ENCODE peak calls at places on chromosomes 13 and 19, in eight cellular contexts. E, T, V, X, M, S, C and O are unnamed samples.

GRCh38 chr13:99389520-99390304 is 82.5 kb upstream of the GPR183 start:
- DNase-seq in E (no peak), T (no peak), V (no peak), X (no peak), M (no peak), S (no peak), C (no peak), O (no peak)

GRCh38 chr13:30731658-30732390 is 3.5 kb upstream of the ALOX5AP start:
- DNase-seq in E (no peak), T (no peak), V (no peak), X (no peak), M (no peak), S (no peak), C (no peak), O (no peak)

GRCh38 chr19:7926727-7927604 is 1.0 kb upstream of the CTXN1 start:
- DNase-seq in E (no peak), T (peak), V (peak), X (peak), M (peak), S (no peak), C (no peak), O (no peak)

GRCh38 chr13:94620286-94620896 is 18.7 kb downstream of the GPR180 start:
- DNase-seq in E (peak), T (peak), V (peak), X (no peak), M (peak), S (peak), C (peak), O (peak)

GRCh38 chr13:67736646-67737420 is 506.7 kb upstream of the PCDH9 start:
- DNase-seq in E (peak), T (no peak), V (peak), X (no peak), M (peak), S (peak), C (peak), O (peak)

GRCh38 chr13:32448224-32448623 is 20.3 kb upstream of the N4BP2L1 start:
- DNase-seq in E (no peak), T (no peak), V (no peak), X (no peak), M (no peak), S (no peak), C (no peak), O (no peak)

GRCh38 chr13:100987993-100988392 is 313.4 kb upstream of the TMTC4 start:
- DNase-seq in E (peak), T (no peak), V (no peak), X (no peak), M (no peak), S (peak), C (peak), O (peak)

GRCh38 chr19:34364830-34365462 is at the start of gene GPI:
- DNase-seq in E (peak), T (peak), V (peak), X (peak), M (peak), S (peak), C (peak), O (peak)

GRCh38 chr19:31960474-31960873 is 384.9 kb upstream of the ZNF507 start:
- DNase-seq in E (no peak), T (no peak), V (no peak), X (no peak), M (no peak), S (no peak), C (no peak), O (no peak)

DNA sequence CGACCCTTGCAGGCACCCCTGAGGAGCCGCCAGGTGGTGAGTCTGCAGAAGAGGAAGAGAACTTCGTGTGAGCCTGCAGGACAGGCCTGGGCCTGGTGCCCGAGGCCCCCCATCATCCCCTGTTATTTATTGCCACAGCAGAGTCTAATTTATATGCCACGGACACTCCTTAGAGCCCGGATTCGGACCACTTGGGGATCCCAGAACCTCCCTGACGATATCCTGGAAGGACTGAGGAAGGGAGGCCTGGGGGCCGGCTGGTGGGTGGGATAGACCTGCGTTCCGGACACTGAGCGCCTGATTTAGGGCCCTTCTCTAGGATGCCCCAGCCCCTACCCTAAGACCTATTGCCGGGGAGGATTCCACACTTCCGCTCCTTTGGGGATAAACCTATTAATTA is 5.4 kb downstream of the FSTL3 start:
- DNase-seq in E (no peak), T (no peak), V (no peak), X (no peak), M (peak), S (no peak), C (no peak), O (no peak)
- H3K4me3 ChIP-seq in E (no peak), T (no peak), V (no peak), X (no peak), M (no peak), S (no peak), C (no peak), O (no peak)

DNA sequence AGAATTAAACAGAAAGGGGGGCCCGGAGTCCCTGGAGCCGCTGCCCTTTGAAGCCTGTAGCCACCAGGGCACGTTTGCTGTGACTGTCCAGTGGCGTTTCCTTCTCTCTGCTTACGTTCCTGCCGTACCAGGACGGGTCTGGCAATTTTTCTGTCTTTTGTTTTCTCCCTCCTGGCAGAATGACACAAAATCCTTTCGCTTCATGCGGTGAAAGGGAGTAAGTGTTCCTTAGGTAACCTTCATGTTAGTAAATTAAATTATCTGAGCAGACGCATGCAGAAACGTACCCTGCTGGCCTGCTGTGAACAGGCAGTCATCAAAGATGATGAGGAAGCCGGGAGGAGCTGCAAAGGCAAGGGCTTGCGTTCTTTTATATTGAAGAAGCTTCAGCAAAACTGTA is 299.3 kb upstream of the ARGLU1 start:
- DNase-seq in E (peak), T (no peak), V (peak), X (no peak), M (no peak), S (no peak), C (peak), O (no peak)
- TF ChIP-seq CTCF in E (no peak), T (no peak), V (peak), X (peak), M (no peak), S (no peak), C (peak), O (peak)

DNA sequence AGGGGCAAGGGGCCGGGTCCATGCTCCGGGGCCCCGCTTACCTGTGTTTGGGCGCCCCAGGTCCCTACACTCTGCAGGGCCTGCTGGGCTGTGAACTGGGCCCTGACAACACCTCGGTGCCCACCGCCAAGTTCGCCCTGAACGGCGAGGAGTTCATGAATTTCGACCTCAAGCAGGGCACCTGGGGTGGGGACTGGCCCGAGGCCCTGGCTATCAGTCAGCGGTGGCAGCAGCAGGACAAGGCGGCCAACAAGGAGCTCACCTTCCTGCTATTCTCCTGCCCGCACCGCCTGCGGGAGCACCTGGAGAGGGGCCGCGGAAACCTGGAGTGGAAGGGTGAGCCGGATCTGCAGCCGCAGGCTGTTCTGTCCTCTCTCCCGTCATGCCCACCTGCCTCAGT is 1.7 kb downstream of the FCGRT start:
- DNase-seq in E (no peak), T (no peak), V (no peak), X (no peak), M (no peak), S (no peak), C (no peak), O (no peak)
- H3K4me3 ChIP-seq in E (peak), T (no peak), V (no peak), X (no peak), M (no peak), S (no peak), C (peak), O (no peak)

DNA sequence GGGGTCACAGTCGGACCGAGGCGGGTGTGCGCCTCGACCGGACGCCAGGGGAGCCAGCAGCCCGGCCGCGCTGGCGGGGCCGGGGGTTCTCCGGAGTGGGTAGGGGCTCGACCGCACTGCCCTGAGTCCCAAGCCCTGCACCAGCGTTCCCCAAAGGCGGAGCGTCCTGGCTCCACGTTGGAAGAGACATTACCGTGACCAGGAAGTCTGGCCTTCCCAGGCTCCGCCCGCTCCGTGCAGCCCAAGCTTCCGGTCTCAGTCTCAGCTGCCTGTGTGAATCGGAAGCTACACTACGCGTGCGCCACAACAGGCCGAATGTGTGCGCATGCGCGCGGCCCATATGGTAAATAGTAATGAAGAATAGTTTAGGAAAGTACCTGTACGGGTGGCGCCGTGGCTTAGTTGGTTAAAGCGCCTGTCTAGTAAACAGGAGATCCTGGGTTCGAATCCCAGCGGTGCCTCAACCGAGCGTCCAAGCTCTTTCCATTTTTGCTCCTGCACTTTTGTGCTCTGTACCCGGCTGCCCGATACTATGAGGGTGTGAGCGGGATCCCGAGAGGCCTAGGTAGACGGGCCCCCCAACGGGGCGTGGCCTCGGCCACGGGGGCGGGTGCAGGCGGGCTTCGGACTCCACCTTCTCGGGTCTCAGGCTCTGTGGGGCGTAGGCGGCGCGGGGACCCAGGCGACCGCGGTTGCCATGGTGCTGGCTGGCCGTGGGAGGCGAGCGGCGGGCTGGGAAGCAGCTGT is 17.3 kb upstream of the LRP3 start:
- DNase-seq in E (peak), T (peak), V (peak), X (peak), M (peak), S (peak), C (peak), O (peak)
- TF ChIP-seq CTCF in E (no peak), T (no peak), V (no peak), X (peak), M (no peak), S (peak), C (no peak), O (peak)

GRCh38 chr13:20779405-20779804 is 5.6 kb upstream of the EEF1AKMT1 start:
- DNase-seq in E (peak), T (no peak), V (no peak), X (no peak), M (no peak), S (no peak), C (no peak), O (no peak)
- H3K4me3 ChIP-seq in E (no peak), T (no peak), V (no peak), X (no peak), M (no peak), S (no peak), C (no peak), O (no peak)

GRCh38 chr13:98133949-98134348 is 8.9 kb upstream of the FARP1 start:
- DNase-seq in E (no peak), T (no peak), V (no peak), X (no peak), M (peak), S (no peak), C (no peak), O (no peak)

GRCh38 chr13:98134901-98135300 is 8.0 kb upstream of the FARP1 start:
- DNase-seq in E (no peak), T (no peak), V (no peak), X (no peak), M (no peak), S (no peak), C (no peak), O (no peak)

DNA sequence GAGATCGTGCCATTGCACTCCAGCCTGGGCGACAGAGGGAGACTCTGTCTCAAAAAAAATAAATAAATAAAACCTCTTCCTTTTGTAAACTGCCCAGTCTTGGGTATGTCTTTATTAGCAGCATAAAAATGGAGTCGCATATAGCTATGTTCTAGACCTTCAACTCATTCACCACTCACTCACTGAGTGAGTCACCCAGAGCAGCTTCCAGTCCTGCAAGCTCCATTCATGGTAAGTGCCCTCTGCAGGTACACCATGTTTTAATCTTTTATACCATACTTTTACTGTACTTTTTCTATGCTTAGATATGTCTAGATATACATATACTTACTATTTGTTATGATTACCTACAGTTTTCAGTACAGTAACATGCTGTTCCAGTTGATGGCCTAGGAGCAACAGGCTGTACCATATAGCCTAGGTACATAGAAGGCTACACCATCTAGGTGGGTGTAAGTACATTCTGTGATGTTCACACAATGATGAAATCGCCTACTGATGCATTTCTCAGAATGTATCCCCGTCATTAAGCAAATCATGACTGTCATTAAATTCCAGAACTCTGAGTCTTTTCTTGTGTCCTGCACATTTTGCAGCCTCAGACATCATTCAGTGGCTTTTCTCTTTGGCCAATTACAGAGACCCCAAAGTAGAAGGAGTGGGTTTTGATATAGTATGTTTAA is 13.7 kb upstream of the FARP1 start:
- DNase-seq in E (no peak), T (no peak), V (no peak), X (no peak), M (no peak), S (peak), C (peak), O (peak)
- TF ChIP-seq CTCF in E (no peak), T (no peak), V (no peak), X (no peak), M (no peak), S (peak), C (no peak), O (no peak)